ENCODE peak calls at places on chromosomes 11 and 22, in four cellular contexts. D, O, V and T are unnamed samples.

GRCh38 chr22:33227791-33228190 is 169.6 kb upstream of the SYN3 start:
- DNase-seq in D (no peak), O (no peak), V (no peak), T (no peak)

GRCh38 chr11:117180661-117181585 is 2.4 kb downstream of the SIDT2 start:
- DNase-seq in D (peak), O (peak), V (peak), T (peak)

GRCh38 chr11:35376613-35377012 is 42.7 kb downstream of the SLC1A2 start:
- DNase-seq in D (no peak), O (peak), V (no peak), T (no peak)

GRCh38 chr11:122367809-122368231 is 251.8 kb upstream of the BLID start:
- DNase-seq in D (no peak), O (peak), V (no peak), T (no peak)

GRCh38 chr11:29518389-29519174 is 498.2 kb downstream of the KCNA4 start:
- DNase-seq in D (no peak), O (no peak), V (peak), T (peak)

GRCh38 chr11:665707-666281 is 28.7 kb downstream of the DRD4 start:
- DNase-seq in D (no peak), O (peak), V (no peak), T (no peak)

GRCh38 chr11:131893103-131893502 is 522.7 kb downstream of the NTM start:
- DNase-seq in D (no peak), O (no peak), V (no peak), T (no peak)

GRCh38 chr22:44876921-44877320 is 124.5 kb downstream of the ARHGAP8 start:
- DNase-seq in D (no peak), O (no peak), V (no peak), T (no peak)

GRCh38 chr22:45223304-45224117 is 17.2 kb downstream of the KIAA0930 start:
- DNase-seq in D (no peak), O (no peak), V (no peak), T (no peak)

GRCh38 chr22:45328822-45329535 is 19.2 kb downstream of the FAM118A start:
- DNase-seq in D (no peak), O (no peak), V (no peak), T (no peak)

GRCh38 chr11:69454018-69454417 is 27.4 kb upstream of the LINC01488 start:
- DNase-seq in D (no peak), O (no peak), V (no peak), T (no peak)

GRCh38 chr11:112477929-112478317 is 217.3 kb upstream of the PLET1 start:
- DNase-seq in D (no peak), O (no peak), V (peak), T (no peak)

GRCh38 chr11:32448232-32448631 is 12.9 kb upstream of the WT1 start:
- DNase-seq in D (peak), O (no peak), V (peak), T (peak)

GRCh38 chr11:78030429-78031325 is 7.6 kb upstream of the KCTD14 start:
- DNase-seq in D (no peak), O (peak), V (peak), T (no peak)

GRCh38 chr11:110207089-110207488 is 89.3 kb downstream of the RDX start:
- DNase-seq in D (no peak), O (no peak), V (no peak), T (no peak)

GRCh38 chr11:129699711-129700304 is 115.8 kb upstream of the TMEM45B start:
- DNase-seq in D (no peak), O (no peak), V (peak), T (no peak)

GRCh38 chr11:3914807-3915206 is 59.3 kb downstream of the STIM1 start:
- DNase-seq in D (no peak), O (no peak), V (no peak), T (no peak)

GRCh38 chr11:75100314-75100713 is 3.6 kb upstream of the OR2AT4 start:
- DNase-seq in D (no peak), O (peak), V (peak), T (no peak)

GRCh38 chr22:26576026-26576680 is 13.8 kb downstream of the TPST2 start:
- DNase-seq in D (no peak), O (peak), V (peak), T (no peak)

GRCh38 chr22:33883561-33883960 is 36.7 kb downstream of the LARGE1 start:
- DNase-seq in D (no peak), O (no peak), V (peak), T (no peak)

GRCh38 chr11:75777461-75778110 is 9.0 kb downstream of the DGAT2 start:
- DNase-seq in D (no peak), O (no peak), V (no peak), T (no peak)

GRCh38 chr11:57310091-57310490 is 14.7 kb downstream of the TNKS1BP1 start:
- DNase-seq in D (no peak), O (no peak), V (no peak), T (no peak)

GRCh38 chr11:57310630-57311086 is 14.1 kb downstream of the TNKS1BP1 start:
- DNase-seq in D (no peak), O (peak), V (no peak), T (no peak)

GRCh38 chr11:57313071-57313787 is 11.5 kb downstream of the TNKS1BP1 start:
- DNase-seq in D (no peak), O (no peak), V (no peak), T (no peak)

GRCh38 chr11:57312511-57313021 is 12.2 kb downstream of the TNKS1BP1 start:
- DNase-seq in D (no peak), O (no peak), V (no peak), T (no peak)

DNA sequence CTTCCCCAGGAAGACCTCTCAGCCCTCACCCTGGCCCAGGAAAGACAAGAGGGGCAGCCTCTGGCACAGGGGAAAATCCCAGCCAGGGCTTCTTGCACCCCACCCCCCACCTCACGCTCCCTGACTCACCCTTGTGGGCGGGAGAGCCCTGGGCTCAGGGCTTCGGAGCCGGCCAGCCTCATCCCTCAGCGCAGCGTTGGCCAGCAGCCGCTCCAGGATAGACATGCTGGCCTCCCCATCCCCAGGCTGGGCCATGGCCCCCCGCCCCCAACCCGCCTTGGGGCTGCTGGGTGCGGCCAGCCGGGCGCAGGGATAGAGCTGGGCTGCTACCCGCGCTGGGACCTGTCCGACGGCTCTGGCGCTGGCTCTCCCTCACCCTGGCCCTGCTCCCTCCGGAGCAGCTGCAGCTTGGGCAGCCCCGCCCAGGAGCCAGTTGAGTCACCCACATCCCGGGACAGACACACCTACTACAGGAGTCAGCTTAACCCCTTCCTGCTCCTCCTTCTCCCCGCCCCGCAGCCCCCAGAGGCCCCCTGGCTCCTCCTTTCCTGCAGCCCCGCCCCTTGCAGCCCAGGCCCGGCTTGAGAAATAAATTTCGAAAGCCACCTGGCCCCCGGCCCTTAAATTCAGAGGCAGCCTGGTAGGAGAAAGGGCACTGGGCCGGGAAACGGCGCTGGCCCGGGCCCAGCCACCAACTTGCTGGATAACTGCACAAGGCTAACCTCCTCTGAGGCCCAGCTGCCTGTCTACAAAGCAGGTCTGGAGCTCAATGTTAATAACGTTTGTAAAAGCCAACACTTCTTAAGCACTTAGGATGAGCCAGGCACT is 13.4 kb downstream of the TNKS1BP1 start:
- DNase-seq in D (peak), O (peak), V (peak), T (no peak)
- H3K9ac ChIP-seq in D (peak), O (peak), V (peak), T (no peak)

DNA sequence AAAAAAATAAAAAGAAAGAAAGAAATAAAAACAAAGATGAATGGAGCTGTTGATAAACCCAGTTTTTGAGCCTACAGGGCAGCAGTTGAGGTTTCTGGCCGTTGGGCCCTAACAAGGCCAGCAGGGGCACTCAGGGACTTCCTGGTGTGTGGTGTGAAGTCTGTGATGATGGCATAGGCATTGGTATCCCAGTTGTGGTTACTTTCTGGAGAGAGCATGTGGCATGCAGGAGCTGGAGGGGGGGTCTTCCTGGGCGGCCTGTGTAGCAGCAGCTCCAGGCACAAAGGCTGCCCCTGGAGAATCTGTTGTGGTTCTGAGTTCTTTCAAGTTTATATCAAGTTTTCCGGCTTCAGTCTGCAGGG is 2.0 kb upstream of the TXNRD2 start:
- DNase-seq in D (no peak), O (peak), V (peak), T (no peak)
- H3K27ac ChIP-seq in D (peak), O (peak), V (no peak), T (peak)

GRCh38 chr11:12680940-12681258 is 6.7 kb downstream of the TEAD1 start:
- DNase-seq in D (no peak), O (no peak), V (no peak), T (no peak)
- H3K4me2 ChIP-seq in D (no peak), O (peak), V (no peak), T (no peak)

DNA sequence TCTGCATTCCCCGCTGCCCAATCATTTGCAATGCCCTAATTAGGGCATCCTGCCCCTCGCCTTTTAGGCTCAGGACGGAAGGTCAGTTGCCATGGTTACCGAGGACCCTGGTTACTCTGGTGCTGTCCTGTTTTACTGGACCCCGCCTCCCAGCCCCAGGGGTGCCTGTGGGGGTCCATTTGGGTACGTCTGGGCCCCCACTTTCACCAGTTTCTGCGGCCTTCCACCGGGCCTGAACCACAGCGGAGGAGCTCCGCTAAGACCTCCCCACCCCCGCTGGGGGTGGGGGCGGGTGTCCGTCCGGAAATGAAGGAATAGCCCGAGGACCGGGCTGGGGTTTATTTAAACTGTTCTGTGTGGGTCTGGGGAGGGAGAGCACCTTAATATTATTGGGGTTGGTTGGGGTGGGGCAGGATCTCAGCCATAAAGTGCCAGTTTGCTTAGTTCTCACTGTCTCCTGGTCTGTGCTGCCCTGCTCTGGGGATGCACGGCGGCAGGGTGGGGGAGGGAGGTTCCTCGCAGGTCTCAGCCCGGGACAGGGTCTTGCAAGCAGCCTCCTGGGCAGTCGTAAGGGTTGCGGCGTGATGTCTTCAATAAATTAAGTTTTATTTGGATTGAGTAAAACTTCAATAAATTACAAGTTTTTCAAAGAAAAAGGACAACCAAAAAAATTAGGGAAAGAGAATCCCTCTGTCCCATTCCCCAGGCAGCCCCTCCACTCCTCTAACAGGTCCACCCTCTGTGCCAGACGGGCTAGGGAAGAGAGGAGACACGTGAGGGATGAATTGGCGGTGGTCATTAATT is 5.3 kb downstream of the PHOX2A start:
- DNase-seq in D (no peak), O (no peak), V (peak), T (no peak)
- H3K9ac ChIP-seq in D (no peak), O (no peak), V (peak), T (no peak)

GRCh38 chr22:21736084-21736642 is 569 bp upstream of the YPEL1 start:
- DNase-seq in D (no peak), O (no peak), V (no peak), T (no peak)

GRCh38 chr22:21735198-21736083 is at the start of gene YPEL1:
- DNase-seq in D (peak), O (peak), V (peak), T (peak)

GRCh38 chr22:21731503-21731902 is 4.1 kb downstream of the YPEL1 start:
- DNase-seq in D (no peak), O (no peak), V (no peak), T (no peak)

GRCh38 chr22:21736948-21737347 is 1.4 kb upstream of the YPEL1 start:
- DNase-seq in D (no peak), O (no peak), V (no peak), T (no peak)

DNA sequence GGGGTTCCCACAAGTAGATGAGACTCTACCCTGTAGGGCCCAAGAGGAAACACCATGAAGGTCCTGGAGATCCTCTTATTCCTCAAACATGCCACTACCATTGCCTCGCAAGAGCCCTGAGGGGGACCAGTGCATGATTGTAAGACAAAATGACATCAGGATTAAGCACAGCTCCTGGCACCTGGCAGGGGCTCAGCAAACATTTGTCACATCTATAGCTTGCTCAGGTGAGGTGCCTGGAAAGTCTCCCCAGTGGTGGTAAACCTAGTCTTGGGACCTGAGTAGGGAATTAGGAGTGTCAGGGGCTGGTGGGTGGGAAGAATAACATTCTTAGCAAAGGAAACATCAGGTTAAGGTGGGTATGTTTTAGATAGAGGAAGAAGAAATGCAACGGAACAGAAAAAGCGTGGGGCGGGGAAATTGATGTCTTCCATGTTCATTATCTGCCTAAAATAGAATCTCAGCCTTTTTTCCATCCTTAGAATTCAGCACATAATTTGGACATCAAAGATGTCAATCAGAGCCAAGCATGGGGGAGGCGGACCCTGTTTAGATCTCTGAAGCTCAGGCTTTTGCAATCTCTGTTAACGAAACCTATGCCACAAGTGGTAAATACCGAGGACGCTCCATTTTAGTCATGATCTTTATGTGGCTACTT is 925 bp downstream of the YPEL1 start:
- DNase-seq in D (no peak), O (no peak), V (peak), T (no peak)
- H3K27ac ChIP-seq in D (no peak), O (no peak), V (no peak), T (no peak)

DNA sequence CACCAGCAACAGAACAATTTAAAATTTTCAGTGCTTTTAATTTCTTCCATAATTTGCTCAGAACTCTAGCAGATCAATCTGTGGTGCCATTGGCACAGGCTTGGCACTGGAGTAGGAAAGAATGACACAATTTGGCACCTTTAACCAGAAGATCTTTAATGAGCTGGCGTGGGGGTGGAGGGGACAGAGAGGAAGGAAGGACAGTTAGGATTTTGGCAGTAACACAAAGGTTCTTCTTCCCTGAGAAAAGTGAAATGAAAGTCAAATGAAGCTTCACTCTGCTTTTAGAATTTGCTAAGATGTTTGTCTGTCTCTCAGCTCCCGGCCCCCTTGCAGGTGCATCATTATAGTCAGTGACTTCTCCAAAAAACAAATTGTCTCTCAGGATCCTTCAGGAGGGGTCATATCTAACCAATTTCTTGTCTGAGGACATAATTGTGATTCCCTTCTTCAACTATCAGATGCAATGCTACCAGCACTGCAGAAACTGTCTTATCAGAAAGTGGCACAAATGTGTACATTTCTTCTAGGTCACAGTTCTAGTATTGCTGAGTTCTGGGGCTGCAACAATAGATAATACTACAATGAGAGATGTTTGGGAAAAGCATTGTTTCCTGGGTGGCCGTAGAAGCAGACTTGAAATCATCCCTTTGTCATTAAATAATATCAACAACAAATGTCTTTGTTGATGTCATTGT is 66.8 kb downstream of the CSTPP1 start:
- DNase-seq in D (no peak), O (no peak), V (no peak), T (peak)
- H3K4me2 ChIP-seq in D (no peak), O (no peak), V (no peak), T (peak)

GRCh38 chr22:19629720-19630419 is 84.4 kb upstream of the SEPTIN5 start:
- DNase-seq in D (peak), O (peak), V (peak), T (peak)

GRCh38 chr22:19629331-19629719 is 85.0 kb upstream of the SEPTIN5 start:
- DNase-seq in D (no peak), O (no peak), V (no peak), T (peak)

GRCh38 chr22:19626666-19627065 is 87.6 kb upstream of the SEPTIN5 start:
- DNase-seq in D (no peak), O (no peak), V (no peak), T (peak)

GRCh38 chr22:19626042-19626560 is 88.2 kb upstream of the SEPTIN5 start:
- DNase-seq in D (no peak), O (no peak), V (no peak), T (peak)

DNA sequence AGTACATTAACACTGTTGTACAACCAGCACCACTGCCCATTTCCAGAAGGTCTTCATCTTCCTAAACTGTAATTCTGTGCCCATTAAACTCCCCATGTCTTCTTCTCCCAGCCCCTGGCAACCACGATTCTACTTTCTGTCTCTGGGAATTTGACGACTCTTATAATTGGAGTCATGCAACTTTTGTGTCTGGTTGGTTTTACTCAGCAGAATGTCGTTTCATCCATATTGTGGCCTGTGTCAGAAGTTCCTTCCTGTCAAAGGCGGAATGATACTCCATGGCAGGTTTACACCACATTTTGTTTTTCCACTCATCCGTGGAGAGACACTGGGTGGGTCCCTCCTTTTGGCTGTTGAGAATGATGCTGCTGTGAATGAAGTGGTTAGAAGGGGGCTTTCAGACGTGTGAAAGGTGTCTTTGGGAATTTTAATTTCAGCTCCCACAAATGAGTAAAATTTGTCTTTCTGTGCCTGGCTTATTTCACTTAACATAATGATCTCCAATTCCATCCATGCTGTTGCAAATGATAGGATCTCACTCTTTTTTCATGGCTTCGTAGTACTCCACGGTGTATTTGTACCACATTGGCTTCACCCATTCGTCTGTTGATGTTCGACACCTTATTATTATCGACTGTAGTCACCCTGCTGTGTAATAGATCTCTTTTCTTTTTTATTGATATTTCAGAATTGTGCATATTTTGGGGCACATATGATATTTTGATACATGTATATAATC is 86.1 kb upstream of the SEPTIN5 start:
- DNase-seq in D (no peak), O (no peak), V (no peak), T (no peak)
- H3K9ac ChIP-seq in D (no peak), O (no peak), V (no peak), T (no peak)

GRCh38 chr11:65438257-65439151 is 15.9 kb downstream of the NEAT1 start:
- DNase-seq in D (no peak), O (peak), V (no peak), T (peak)
- H3K27ac ChIP-seq in D (no peak), O (no peak), V (no peak), T (peak)